ENCODE peak calls at places on chromosomes 11 and 22, in ten cellular contexts. F is HAP-1; W is OCI-LY7; C is neural progenitor cell; H is naive thymus-derived CD4-positive, alpha-beta T cell; V is PC-9; M is left lung; O is fibroblast of lung; G is mesendoderm; Y is mammary epithelial cell. A is an unnamed sample. For H3K36me3 and H3K4me1, the result is how much of the 10 kb centered on the place peaks cover.

GRCh38 chr11:12289667-12290476 is 87.5 kb upstream of the PARVA start:
- DNase-seq in V (no peak), M (no peak), O (no peak), G (peak), C (no peak), F (no peak), H (no peak), W (no peak), Y (no peak), A (no peak)

GRCh38 chr22:47086596-47087248 is 324.3 kb downstream of the TBC1D22A start:
- DNase-seq in H (no peak), F (no peak), G (no peak), W (no peak), M (no peak), Y (no peak), O (no peak), C (no peak), V (no peak), A (no peak)

GRCh38 chr22:41237707-41238569 is 2.8 kb downstream of the CHADL start:
- DNase-seq in C (peak), H (peak), V (peak), G (peak), M (peak), F (peak), O (peak), W (peak), Y (peak), A (peak)

GRCh38 chr11:122068096-122068495 is 47.9 kb downstream of the BLID start:
- DNase-seq in W (no peak), M (no peak), G (no peak), H (no peak), F (no peak), V (no peak), O (peak), Y (no peak), C (no peak), A (no peak)

GRCh38 chr11:63843042-63843441 is 4.1 kb downstream of the MARK2 start:
- DNase-seq in W (no peak), C (no peak), Y (no peak), G (no peak), M (no peak), O (no peak), H (no peak), F (no peak), V (no peak), A (no peak)

GRCh38 chr11:45146072-45147016 is at the start of gene PRDM11:
- DNase-seq in C (peak), H (peak), W (peak), F (no peak), G (peak), V (peak), Y (peak), O (peak), M (no peak), A (peak)

GRCh38 chr11:28539239-28540025 is 431.2 kb downstream of the METTL15 start:
- DNase-seq in V (no peak), C (no peak), G (no peak), M (no peak), Y (peak), F (no peak), W (no peak), O (peak), H (no peak), A (peak)

GRCh38 chr11:121928597-121929580 is 187.1 kb downstream of the BLID start:
- DNase-seq in O (no peak), W (no peak), F (peak), Y (no peak), M (no peak), C (peak), G (peak), H (no peak), V (no peak), A (no peak)

GRCh38 chr11:20004856-20005255 is 155.4 kb downstream of the DBX1 start:
- DNase-seq in O (no peak), G (no peak), M (no peak), H (no peak), V (no peak), F (no peak), Y (no peak), C (no peak), W (no peak), A (no peak)

GRCh38 chr11:13324709-13325108 is 47.1 kb downstream of the BMAL1 start:
- DNase-seq in V (no peak), O (no peak), W (no peak), M (no peak), Y (no peak), C (no peak), F (no peak), G (no peak), H (no peak), A (no peak)

GRCh38 chr11:21552910-21553309 is 640.0 kb upstream of the ANO5 start:
- DNase-seq in Y (peak), F (no peak), W (no peak), H (no peak), G (no peak), O (peak), M (no peak), C (no peak), V (peak), A (peak)

GRCh38 chr11:128625766-128626165 is 38.4 kb upstream of the ETS1 start:
- DNase-seq in Y (no peak), V (no peak), H (no peak), C (no peak), M (no peak), F (no peak), W (peak), O (no peak), G (no peak), A (no peak)

GRCh38 chr11:116373107-116373506 is 399.7 kb downstream of the BUD13 start:
- DNase-seq in W (no peak), G (no peak), V (no peak), F (no peak), O (no peak), M (no peak), H (no peak), Y (no peak), C (peak), A (no peak)

GRCh38 chr22:39233736-39234120 is 11.1 kb downstream of the PDGFB start:
- DNase-seq in W (no peak), V (no peak), M (peak), F (no peak), G (no peak), H (no peak), O (no peak), Y (no peak), C (peak), A (no peak)

GRCh38 chr22:17106785-17107546 is 14.2 kb downstream of the TMEM121B start:
- DNase-seq in O (no peak), G (no peak), Y (no peak), F (no peak), H (no peak), W (no peak), V (no peak), M (peak), C (peak), A (no peak)

GRCh38 chr11:132886335-132886734 is 646.0 kb downstream of the OPCML start:
- DNase-seq in F (no peak), G (peak), W (no peak), M (no peak), O (peak), V (no peak), H (no peak), Y (peak), C (no peak), A (no peak)

GRCh38 chr11:78110351-78110750 is 29.1 kb downstream of the ALG8 start:
- DNase-seq in Y (peak), H (no peak), V (no peak), M (no peak), F (no peak), C (no peak), O (no peak), G (no peak), W (no peak), A (no peak)
- H3K36me3 ChIP-seq in Y (under half), H (under half), V (under half), M (under half), F (under half), C (under half), O (under half), G (under half), W (half or more), A (under half)

DNA sequence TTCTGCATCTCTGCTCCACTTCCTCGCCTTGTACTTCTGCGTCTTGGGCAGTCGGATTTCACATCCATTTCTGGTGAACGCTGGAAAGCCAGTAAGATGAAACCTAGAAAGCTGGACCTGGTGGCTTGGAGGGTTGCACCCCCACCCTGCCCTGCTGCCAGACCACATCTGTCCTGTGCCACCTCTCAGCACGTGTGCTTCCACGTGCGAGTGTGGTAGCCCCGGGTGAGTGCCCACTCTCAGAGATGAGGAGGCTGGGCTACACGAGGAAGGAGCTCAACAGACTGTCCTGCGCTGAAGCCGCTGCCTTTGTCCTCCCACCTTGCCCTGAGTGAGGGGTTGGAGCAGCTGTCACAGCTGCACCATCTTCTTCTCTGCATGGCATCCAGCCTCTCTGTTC is 77.5 kb downstream of the NTM start:
- DNase-seq in F (no peak), O (no peak), C (no peak), Y (no peak), H (no peak), W (no peak), V (no peak), G (no peak), M (no peak), A (no peak)
- H3K4me1 ChIP-seq in F (under half), O (under half), C (under half), Y (under half), H (under half), W (under half), V (under half), G (under half), M (under half), A (under half)

GRCh38 chr11:3016861-3017260 is 24.7 kb upstream of the NAP1L4 start:
- DNase-seq in G (no peak), F (no peak), Y (no peak), O (no peak), V (no peak), W (no peak), M (peak), H (no peak), C (no peak), A (no peak)

GRCh38 chr11:3014314-3014938 is 22.3 kb upstream of the NAP1L4 start:
- DNase-seq in Y (no peak), H (peak), O (no peak), G (no peak), V (no peak), M (no peak), W (no peak), C (no peak), F (no peak), A (no peak)

GRCh38 chr11:3011891-3012885 is 20.1 kb upstream of the NAP1L4 start:
- DNase-seq in W (no peak), F (no peak), V (no peak), M (no peak), Y (no peak), G (no peak), C (no peak), H (no peak), O (no peak), A (no peak)

GRCh38 chr11:3015796-3016195 is 23.7 kb upstream of the NAP1L4 start:
- DNase-seq in V (no peak), M (no peak), W (no peak), G (no peak), H (peak), O (no peak), F (no peak), C (no peak), Y (no peak), A (no peak)

GRCh38 chr11:3014943-3015342 is 22.8 kb upstream of the NAP1L4 start:
- DNase-seq in O (no peak), G (no peak), V (no peak), F (no peak), C (no peak), W (no peak), M (no peak), H (no peak), Y (no peak), A (no peak)
- H3K36me3 ChIP-seq in O (under half), G (under half), V (under half), F (half or more), C (under half), W (half or more), M (under half), H (under half), Y (under half), A (under half)

DNA sequence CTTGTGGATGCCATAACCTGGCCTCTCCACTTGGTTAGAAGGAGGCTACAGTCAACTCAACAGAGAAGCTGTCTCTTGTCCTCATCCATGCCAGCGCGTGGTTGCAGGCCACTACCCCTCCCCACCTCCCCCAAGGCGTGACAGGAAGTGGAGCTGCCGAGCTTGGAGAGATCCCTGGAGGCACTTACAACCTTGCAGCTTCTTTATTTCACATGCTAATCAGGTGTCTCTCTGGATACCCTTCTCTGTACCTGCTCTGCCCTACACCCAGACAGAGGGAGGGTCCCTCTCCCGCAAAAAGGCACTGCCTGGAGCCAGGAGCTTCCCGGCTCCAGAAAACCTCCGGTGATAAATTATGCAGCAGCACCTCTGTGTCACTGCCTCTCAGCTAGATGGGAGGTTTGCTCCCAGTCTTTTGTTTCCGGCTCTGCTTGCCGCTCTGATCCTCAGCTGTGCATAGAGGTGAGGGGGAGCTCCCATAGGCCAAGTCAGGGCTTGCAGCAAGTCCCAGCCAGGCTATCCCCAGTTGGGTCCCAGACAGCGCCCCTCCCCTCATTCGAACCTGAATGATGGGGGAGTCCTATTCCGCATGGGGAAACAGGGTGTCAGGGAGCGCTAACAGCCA is 5.7 kb downstream of the LRP4 start:
- DNase-seq in H (no peak), O (peak), V (no peak), F (peak), Y (no peak), G (peak), C (peak), M (no peak), W (no peak), A (peak)
- H3K4me1 ChIP-seq in H (under half), O (under half), V (under half), F (under half), Y (under half), G (under half), C (under half), M (under half), W (under half), A (under half)

DNA sequence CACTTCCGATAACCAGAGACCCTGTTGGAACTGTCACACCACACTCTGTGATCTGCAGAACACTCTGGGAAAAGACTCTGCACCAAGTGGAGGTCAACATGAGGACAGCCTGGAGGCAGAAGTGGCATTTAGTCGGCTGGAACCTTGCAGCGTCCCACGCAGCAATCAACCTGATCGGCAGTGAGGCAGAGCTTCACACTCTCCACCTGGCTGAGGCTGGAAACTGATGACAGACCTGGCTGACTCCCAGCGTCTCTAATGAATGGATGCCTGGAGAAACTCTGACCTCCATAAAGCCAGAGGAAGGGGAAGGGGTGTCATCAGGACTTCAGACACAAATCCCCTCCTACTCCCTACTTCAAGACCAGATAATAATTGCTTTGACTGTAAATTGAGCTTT is 25.1 kb upstream of the CHRM4 start:
- DNase-seq in C (no peak), H (no peak), M (no peak), W (no peak), V (no peak), O (no peak), Y (no peak), G (no peak), F (no peak), A (no peak)
- H3K36me3 ChIP-seq in C (under half), H (under half), M (under half), W (under half), V (under half), O (under half), Y (under half), G (under half), F (under half), A (under half)

GRCh38 chr11:119420631-119421030 is 2.3 kb downstream of the THY1 start:
- DNase-seq in W (no peak), O (no peak), H (no peak), M (no peak), G (no peak), Y (no peak), C (no peak), V (no peak), F (no peak), A (no peak)
- H3K4me1 ChIP-seq in W (under half), O (under half), H (under half), M (under half), G (under half), Y (under half), C (under half), V (under half), F (under half), A (under half)

A was measured in PC-3.